ENCODE peak calls at places on chromosomes 11 and 22, in four cellular contexts. One of them, this sample, is unnamed.

GRCh38 chr11:19951558-19952083 is 208.7 kb downstream of the DBX1 start:
- DNase-seq in heart right ventricle: peak; percentile 10
- DNase-seq in GM06990: peak; percentile 38
- DNase-seq in RWPE1: peak; percentile 49
- DNase-seq in this sample: peak; percentile 44

GRCh38 chr22:44393066-44393465 is 80.3 kb upstream of the SHISAL1 start:
- DNase-seq in heart right ventricle: no peak
- DNase-seq in GM06990: no peak
- DNase-seq in RWPE1: no peak
- DNase-seq in this sample: no peak

GRCh38 chr11:130180491-130180890 is 20.9 kb downstream of the ST14 start:
- DNase-seq in heart right ventricle: no peak
- DNase-seq in GM06990: no peak
- DNase-seq in RWPE1: no peak
- DNase-seq in this sample: no peak

GRCh38 chr11:10323793-10324170 is 18.9 kb downstream of the ADM start:
- DNase-seq in heart right ventricle: no peak
- DNase-seq in GM06990: no peak
- DNase-seq in RWPE1: no peak
- DNase-seq in this sample: no peak

GRCh38 chr22:47391169-47392053 is 629.0 kb downstream of the TBC1D22A start:
- DNase-seq in heart right ventricle: no peak
- DNase-seq in GM06990: no peak
- DNase-seq in RWPE1: no peak
- DNase-seq in this sample: no peak

GRCh38 chr22:28009272-28009827 is 90.3 kb upstream of the PITPNB start:
- DNase-seq in heart right ventricle: peak; percentile 77
- DNase-seq in GM06990: peak; percentile 38
- DNase-seq in RWPE1: peak; percentile 75
- DNase-seq in this sample: peak; percentile 87

GRCh38 chr11:45247433-45247832 is 38.7 kb downstream of the SYT13 start:
- DNase-seq in heart right ventricle: no peak
- DNase-seq in GM06990: no peak
- DNase-seq in RWPE1: no peak
- DNase-seq in this sample: no peak

GRCh38 chr11:44309483-44310197 is at the start of gene ALX4:
- DNase-seq in heart right ventricle: peak; percentile 21
- DNase-seq in GM06990: no peak
- DNase-seq in RWPE1: no peak
- DNase-seq in this sample: no peak

GRCh38 chr11:130449996-130450419 is 1.6 kb downstream of the ADAMTS15 start:
- DNase-seq in heart right ventricle: peak; percentile 85
- DNase-seq in GM06990: no peak
- DNase-seq in RWPE1: no peak
- DNase-seq in this sample: no peak

GRCh38 chr11:69909561-69910518 is 90.6 kb upstream of the FGF3 start:
- DNase-seq in heart right ventricle: no peak
- DNase-seq in GM06990: no peak
- DNase-seq in RWPE1: no peak
- DNase-seq in this sample: no peak

GRCh38 chr22:22687638-22688500 is 43.5 kb downstream of the GGTLC2 start:
- DNase-seq in heart right ventricle: peak; percentile 47
- DNase-seq in GM06990: no peak
- DNase-seq in RWPE1: peak; percentile 23
- DNase-seq in this sample: peak; percentile 47

GRCh38 chr11:11230802-11231562 is 122.1 kb downstream of the CSNK2A3 start:
- DNase-seq in heart right ventricle: no peak
- DNase-seq in GM06990: no peak
- DNase-seq in RWPE1: no peak
- DNase-seq in this sample: peak; percentile 28

GRCh38 chr22:16917144-16918003 is 90.6 kb downstream of the GAB4 start:
- DNase-seq in heart right ventricle: peak; percentile 56
- DNase-seq in GM06990: peak; percentile 4
- DNase-seq in RWPE1: peak; percentile 46
- DNase-seq in this sample: peak; percentile 68

GRCh38 chr11:119361056-119361787 is 14.7 kb upstream of the MFRP start:
- DNase-seq in heart right ventricle: peak; percentile 70
- DNase-seq in GM06990: peak; percentile 63
- DNase-seq in RWPE1: peak; percentile 89
- DNase-seq in this sample: no peak

GRCh38 chr22:37109242-37109917 is at the start of gene TMPRSS6:
- DNase-seq in heart right ventricle: no peak
- DNase-seq in GM06990: no peak
- DNase-seq in RWPE1: no peak
- DNase-seq in this sample: no peak

GRCh38 chr11:16945671-16946469 is 68.3 kb downstream of the PLEKHA7 start:
- DNase-seq in heart right ventricle: peak; percentile 46
- DNase-seq in GM06990: peak; percentile 71
- DNase-seq in RWPE1: peak; percentile 73
- DNase-seq in this sample: peak; percentile 82

GRCh38 chr11:33670250-33671011 is 30.2 kb downstream of the C11orf91 start:
- DNase-seq in heart right ventricle: no peak
- DNase-seq in GM06990: no peak
- DNase-seq in RWPE1: no peak
- DNase-seq in this sample: no peak

GRCh38 chr22:47123827-47124442 is 361.5 kb downstream of the TBC1D22A start:
- DNase-seq in heart right ventricle: no peak
- DNase-seq in GM06990: no peak
- DNase-seq in RWPE1: no peak
- DNase-seq in this sample: no peak

GRCh38 chr22:17477401-17477833 is 85.9 kb upstream of the SLC25A18 start:
- DNase-seq in heart right ventricle: peak; percentile 23
- DNase-seq in GM06990: no peak
- DNase-seq in RWPE1: no peak
- DNase-seq in this sample: no peak

GRCh38 chr11:65414776-65415498 is 7.7 kb upstream of the NEAT1 start:
- DNase-seq in heart right ventricle: no peak
- DNase-seq in GM06990: no peak
- DNase-seq in RWPE1: no peak
- DNase-seq in this sample: no peak

GRCh38 chr11:124194696-124195418 is 11.7 kb downstream of the OR10D3 start:
- DNase-seq in heart right ventricle: no peak
- DNase-seq in GM06990: no peak
- DNase-seq in RWPE1: peak; percentile 38
- DNase-seq in this sample: peak; percentile 38

GRCh38 chr22:25159028-25159427 is 40.6 kb upstream of the CRYBB3 start:
- DNase-seq in heart right ventricle: no peak
- DNase-seq in GM06990: no peak
- DNase-seq in RWPE1: no peak
- DNase-seq in this sample: no peak

GRCh38 chr22:22618448-22618847 is 26.0 kb upstream of the GGTLC2 start:
- DNase-seq in heart right ventricle: no peak
- DNase-seq in GM06990: no peak
- DNase-seq in RWPE1: no peak
- DNase-seq in this sample: no peak

DNA sequence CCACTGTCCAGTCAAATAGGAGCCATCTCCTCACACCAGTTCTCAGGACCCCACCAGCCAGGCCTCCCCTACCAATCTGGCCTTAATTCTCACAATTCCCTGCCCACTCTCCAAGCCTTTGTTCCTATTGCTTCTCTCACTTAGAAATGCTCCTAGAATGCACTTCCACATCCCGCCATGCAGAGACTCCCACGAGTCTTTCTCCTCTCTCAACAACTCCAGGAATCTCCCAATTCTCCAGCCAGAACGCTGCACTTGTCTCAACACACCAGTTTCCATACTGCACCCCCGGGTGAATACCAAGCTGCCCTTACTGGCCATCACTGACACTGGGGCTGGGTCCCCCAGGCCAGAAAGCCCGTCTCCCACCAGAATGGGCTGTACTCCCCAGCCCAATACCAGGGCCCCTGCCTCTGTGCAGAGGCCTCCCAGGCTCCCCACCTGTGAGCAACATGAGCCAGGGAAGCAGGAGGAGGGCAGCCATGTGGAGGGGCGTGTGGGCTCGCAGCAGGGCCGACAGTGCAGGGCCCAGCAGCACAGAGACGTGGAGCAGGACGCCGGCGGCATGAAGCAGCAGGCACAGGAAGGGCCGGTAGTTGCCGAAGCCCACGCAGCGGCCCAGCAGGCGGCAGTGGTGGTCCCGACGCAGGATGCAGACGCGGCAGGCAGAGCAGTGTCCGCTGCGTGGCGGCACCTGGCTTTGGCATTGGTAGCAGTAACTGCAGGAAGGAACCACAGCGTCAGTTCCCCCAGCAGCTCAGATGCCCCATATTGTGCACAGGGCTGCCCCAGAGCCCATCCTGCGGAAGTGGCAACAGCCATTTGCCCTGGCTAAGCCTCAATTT is 2.4 kb downstream of the ZDHHC24 start:
- DNase-seq in heart right ventricle: peak; percentile 31
- DNase-seq in GM06990: peak; percentile 85
- DNase-seq in RWPE1: no peak
- DNase-seq in this sample: no peak
- TF ChIP-seq CTCF in heart right ventricle: peak; percentile 57
- TF ChIP-seq CTCF in GM06990: peak; percentile 86
- TF ChIP-seq CTCF in RWPE1: no peak
- TF ChIP-seq CTCF in this sample: no peak

GRCh38 chr11:81644239-81644840 is 1089.3 kb downstream of the FAM181B start:
- DNase-seq in heart right ventricle: no peak
- DNase-seq in GM06990: peak; percentile 4
- DNase-seq in RWPE1: peak; percentile 36
- DNase-seq in this sample: no peak
- TF ChIP-seq CTCF in heart right ventricle: peak; percentile 65
- TF ChIP-seq CTCF in GM06990: peak; percentile 73
- TF ChIP-seq CTCF in RWPE1: peak; percentile 68
- TF ChIP-seq CTCF in this sample: no peak

GRCh38 chr11:7904910-7905309 is 26.2 kb downstream of the OR10A6 start:
- DNase-seq in heart right ventricle: no peak
- DNase-seq in GM06990: no peak
- DNase-seq in RWPE1: no peak
- DNase-seq in this sample: no peak
- TF ChIP-seq CTCF in heart right ventricle: no peak
- TF ChIP-seq CTCF in GM06990: no peak
- TF ChIP-seq CTCF in RWPE1: no peak
- TF ChIP-seq CTCF in this sample: no peak

GRCh38 chr11:2580444-2581050 is 119.2 kb downstream of the KCNQ1OT1 start:
- DNase-seq in heart right ventricle: no peak
- DNase-seq in GM06990: no peak
- DNase-seq in RWPE1: no peak
- DNase-seq in this sample: peak; percentile 0

GRCh38 chr11:2578934-2579280 is 120.9 kb downstream of the KCNQ1OT1 start:
- DNase-seq in heart right ventricle: no peak
- DNase-seq in GM06990: no peak
- DNase-seq in RWPE1: no peak
- DNase-seq in this sample: no peak

GRCh38 chr11:2579315-2580060 is 120.3 kb downstream of the KCNQ1OT1 start:
- DNase-seq in heart right ventricle: no peak
- DNase-seq in GM06990: no peak
- DNase-seq in RWPE1: no peak
- DNase-seq in this sample: no peak

GRCh38 chr11:2581151-2581930 is 118.5 kb downstream of the KCNQ1OT1 start:
- DNase-seq in heart right ventricle: no peak
- DNase-seq in GM06990: no peak
- DNase-seq in RWPE1: no peak
- DNase-seq in this sample: no peak

GRCh38 chr11:2580061-2580421 is 119.8 kb downstream of the KCNQ1OT1 start:
- DNase-seq in heart right ventricle: no peak
- DNase-seq in GM06990: no peak
- DNase-seq in RWPE1: no peak
- DNase-seq in this sample: no peak
- TF ChIP-seq CTCF in heart right ventricle: no peak
- TF ChIP-seq CTCF in GM06990: no peak
- TF ChIP-seq CTCF in RWPE1: no peak
- TF ChIP-seq CTCF in this sample: no peak

DNA sequence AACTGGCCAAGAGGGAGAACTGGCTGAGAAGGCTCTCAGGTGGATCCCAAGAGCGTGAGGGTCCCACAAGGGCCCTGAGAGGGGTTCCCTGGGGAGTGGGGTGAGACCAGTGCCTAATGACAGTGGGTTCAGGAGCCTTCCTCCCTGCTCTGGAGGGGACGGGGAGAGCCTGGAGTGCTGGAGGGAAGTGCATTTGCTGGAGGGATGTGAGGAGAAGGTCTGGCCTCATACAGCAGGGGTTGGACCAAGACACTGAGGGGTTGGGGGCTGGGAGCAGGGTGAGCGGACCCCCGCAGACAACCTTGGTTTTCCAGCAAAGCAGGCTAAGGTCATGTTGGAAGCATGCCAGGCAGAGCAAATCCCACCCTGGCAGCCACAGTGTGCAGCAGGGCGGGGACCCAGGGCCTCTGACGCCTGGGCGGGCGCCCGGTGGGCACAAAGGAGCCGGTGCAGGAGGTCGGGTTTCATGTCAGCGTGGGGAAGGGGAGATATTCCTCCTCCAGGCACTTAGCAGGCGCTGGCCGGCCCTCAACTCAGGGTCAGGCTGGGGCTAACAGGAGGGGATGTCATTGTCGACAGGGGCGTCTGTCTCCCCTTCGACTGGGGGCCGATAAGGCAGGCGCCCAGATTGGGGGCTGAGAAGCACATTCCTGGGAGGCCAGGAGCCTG is 3.1 kb upstream of the DERL3 start:
- DNase-seq in heart right ventricle: no peak
- DNase-seq in GM06990: no peak
- DNase-seq in RWPE1: no peak
- DNase-seq in this sample: no peak
- TF ChIP-seq CTCF in heart right ventricle: no peak
- TF ChIP-seq CTCF in GM06990: no peak
- TF ChIP-seq CTCF in RWPE1: no peak
- TF ChIP-seq CTCF in this sample: no peak

GRCh38 chr11:60915250-60915914 is 1.4 kb downstream of the TMEM109 start:
- DNase-seq in heart right ventricle: peak; percentile 57
- DNase-seq in GM06990: peak; percentile 81
- DNase-seq in RWPE1: peak; percentile 82
- DNase-seq in this sample: peak; percentile 79
- TF ChIP-seq CTCF in heart right ventricle: peak; percentile 61
- TF ChIP-seq CTCF in GM06990: peak; percentile 63
- TF ChIP-seq CTCF in RWPE1: peak; percentile 61
- TF ChIP-seq CTCF in this sample: no peak

GRCh38 chr11:71251159-71251721 is 1.1 kb downstream of the SHANK2 start:
- DNase-seq in heart right ventricle: no peak
- DNase-seq in GM06990: no peak
- DNase-seq in RWPE1: peak; percentile 41
- DNase-seq in this sample: peak; percentile 29

GRCh38 chr11:71252782-71253730 is 679 bp upstream of the SHANK2 start:
- DNase-seq in heart right ventricle: no peak
- DNase-seq in GM06990: no peak
- DNase-seq in RWPE1: peak; percentile 47
- DNase-seq in this sample: peak; percentile 77

GRCh38 chr11:71250512-71251158 is 1.7 kb downstream of the SHANK2 start:
- DNase-seq in heart right ventricle: no peak
- DNase-seq in GM06990: no peak
- DNase-seq in RWPE1: no peak
- DNase-seq in this sample: no peak

GRCh38 chr11:71252434-71252781 is at the start of gene SHANK2:
- DNase-seq in heart right ventricle: no peak
- DNase-seq in GM06990: no peak
- DNase-seq in RWPE1: peak; percentile 50
- DNase-seq in this sample: peak; percentile 72

GRCh38 chr11:71251761-71252433 is 480 bp downstream of the SHANK2 start:
- DNase-seq in heart right ventricle: no peak
- DNase-seq in GM06990: peak; percentile 55
- DNase-seq in RWPE1: peak; percentile 34
- DNase-seq in this sample: peak; percentile 79
- TF ChIP-seq CTCF in heart right ventricle: peak; percentile 39
- TF ChIP-seq CTCF in GM06990: no peak
- TF ChIP-seq CTCF in RWPE1: peak; percentile 80
- TF ChIP-seq CTCF in this sample: peak; percentile 77

This sample was measured in Calu3.